ENCODE peak calls at places on chromosomes 1 and 21, in four cellular contexts. D is prostate gland, M is neural crest cell, E is MM.1S. Z is an unnamed sample.
A peak's percentile ranks its signal among the peaks of the same experiment; 100 is the strongest.

GRCh38 chr1:226981386-226981817 is 41.3 kb downstream of the COQ8A start:
- DNase-seq in M (no peak), E (no peak), D (no peak), Z (no peak)

GRCh38 chr21:30446969-30447368 is 6.9 kb downstream of the KRTAP15-1 start:
- DNase-seq in M (no peak), E (no peak), D (no peak), Z (no peak)

GRCh38 chr1:185426761-185427698 is 110.0 kb upstream of the IVNS1ABP start:
- DNase-seq in D (no peak), M (no peak), E (no peak), Z (no peak)

GRCh38 chr1:13754510-13755103 is 54.6 kb downstream of the PRDM2 start:
- DNase-seq in D (no peak), M (no peak), E (no peak), Z (no peak)

GRCh38 chr21:14403681-14404318 is 20.9 kb upstream of the HSPA13 start:
- DNase-seq in D (no peak), E (peak; percentile 60), M (no peak), Z (peak; percentile 52)

GRCh38 chr1:106721779-106722178 is 334.7 kb upstream of the PRMT6 start:
- DNase-seq in M (no peak), D (no peak), E (no peak), Z (no peak)

GRCh38 chr1:97277891-97278662 is 556.5 kb downstream of the PTBP2 start:
- DNase-seq in E (no peak), D (no peak), M (no peak), Z (peak; percentile 26)

GRCh38 chr1:153805929-153806750 is 30.9 kb downstream of the SLC27A3 start:
- DNase-seq in E (no peak), D (no peak), M (no peak), Z (no peak)

GRCh38 chr1:1120866-1121563 is 5.1 kb upstream of the C1orf159 start:
- DNase-seq in M (no peak), D (no peak), E (no peak), Z (no peak)

GRCh38 chr1:225653463-225654276 is 747 bp upstream of the ENAH start:
- DNase-seq in D (peak; percentile 65), E (no peak), M (peak; percentile 56), Z (peak; percentile 86)

GRCh38 chr1:183164963-183165362 is 21.1 kb upstream of the LAMC2 start:
- DNase-seq in M (no peak), E (no peak), D (no peak), Z (no peak)

GRCh38 chr1:184940226-184940625 is 34.1 kb downstream of the NIBAN1 start:
- DNase-seq in D (no peak), E (no peak), M (no peak), Z (no peak)

GRCh38 chr1:43853161-43853921 is 80.3 kb upstream of the ARTN start:
- DNase-seq in D (no peak), E (peak; percentile 83), M (no peak), Z (peak; percentile 90)

GRCh38 chr1:220906561-220907334 is 27.5 kb downstream of the HLX start:
- DNase-seq in M (no peak), D (no peak), E (no peak), Z (no peak)

GRCh38 chr1:220888665-220888986 is 9.4 kb downstream of the HLX start:
- DNase-seq in M (no peak), D (no peak), E (no peak), Z (no peak)

GRCh38 chr1:23747947-23748346 is 4.7 kb downstream of the ELOA start:
- DNase-seq in D (no peak), E (no peak), M (no peak), Z (no peak)

GRCh38 chr21:46157396-46157986 is 2.1 kb upstream of the FTCD start:
- DNase-seq in E (no peak), D (no peak), M (no peak), Z (no peak)

GRCh38 chr21:41751621-41752020 is 15.2 kb downstream of the RIPK4 start:
- DNase-seq in M (no peak), D (peak; percentile 95), E (no peak), Z (no peak)

GRCh38 chr1:7616076-7616833 is 154.8 kb upstream of the VAMP3 start:
- DNase-seq in D (peak; percentile 12), M (peak; percentile 71), E (peak; percentile 21), Z (peak; percentile 51)

GRCh38 chr1:24255226-24255625 is 63.9 kb upstream of the GRHL3 start:
- DNase-seq in D (no peak), M (no peak), E (no peak), Z (no peak)

GRCh38 chr21:26964379-26964778 is 2.5 kb downstream of the ADAMTS5 start:
- DNase-seq in E (no peak), D (no peak), M (no peak), Z (no peak)

GRCh38 chr21:26958792-26959191 is 8.1 kb downstream of the ADAMTS5 start:
- DNase-seq in E (no peak), M (no peak), D (no peak), Z (no peak)

GRCh38 chr21:26962516-26963305 is 4.2 kb downstream of the ADAMTS5 start:
- DNase-seq in E (no peak), D (no peak), M (no peak), Z (peak; percentile 5)

GRCh38 chr21:26965091-26965566 is 1.8 kb downstream of the ADAMTS5 start:
- DNase-seq in M (no peak), D (no peak), E (no peak), Z (no peak)

GRCh38 chr21:26961704-26962103 is 5.2 kb downstream of the ADAMTS5 start:
- DNase-seq in E (no peak), M (no peak), D (no peak), Z (peak; percentile 61)
- TF ChIP-seq CTCF in E (no peak), M (peak; percentile 41), D (no peak), Z (peak; percentile 70)

GRCh38 chr1:18288609-18289219 is 181.1 kb downstream of the IGSF21 start:
- DNase-seq in D (peak; percentile 17), M (no peak), E (no peak), Z (no peak)

GRCh38 chr1:18292531-18292930 is 184.9 kb downstream of the IGSF21 start:
- DNase-seq in E (no peak), D (no peak), M (no peak), Z (no peak)

GRCh38 chr1:18290740-18291412 is 183.3 kb downstream of the IGSF21 start:
- DNase-seq in M (no peak), D (no peak), E (no peak), Z (no peak)

GRCh38 chr1:18293291-18293690 is 185.7 kb downstream of the IGSF21 start:
- DNase-seq in M (no peak), E (no peak), D (no peak), Z (no peak)

DNA sequence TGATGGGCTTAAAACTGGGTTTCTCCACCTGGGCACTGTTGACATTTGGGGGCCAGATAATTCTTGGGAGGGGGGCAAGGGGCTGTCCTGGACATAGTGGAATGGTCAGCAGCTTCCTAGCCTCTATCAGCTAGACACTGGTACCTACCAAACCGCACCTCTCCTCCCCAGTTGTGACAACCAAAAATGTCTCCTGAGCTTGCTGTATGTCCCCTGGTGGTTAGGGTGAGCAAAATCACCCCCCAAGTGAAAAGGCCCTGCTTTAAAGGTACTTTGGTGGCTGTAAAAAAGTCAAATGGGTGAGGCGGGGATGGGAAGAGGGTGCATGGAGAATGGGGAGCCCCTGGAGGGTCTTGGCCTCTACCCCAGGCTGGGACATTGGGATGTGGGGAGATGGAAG is 182.0 kb downstream of the IGSF21 start:
- DNase-seq in E (no peak), D (no peak), M (no peak), Z (no peak)
- TF ChIP-seq CTCF in E (no peak), D (no peak), M (no peak), Z (no peak)

GRCh38 chr1:108692724-108693655 is 880 bp downstream of the PRPF38B start:
- DNase-seq in M (no peak), E (peak; percentile 64), D (peak; percentile 42), Z (peak; percentile 68)
- TF ChIP-seq CTCF in M (peak; percentile 48), E (peak; percentile 21), D (no peak), Z (peak; percentile 22)

DNA sequence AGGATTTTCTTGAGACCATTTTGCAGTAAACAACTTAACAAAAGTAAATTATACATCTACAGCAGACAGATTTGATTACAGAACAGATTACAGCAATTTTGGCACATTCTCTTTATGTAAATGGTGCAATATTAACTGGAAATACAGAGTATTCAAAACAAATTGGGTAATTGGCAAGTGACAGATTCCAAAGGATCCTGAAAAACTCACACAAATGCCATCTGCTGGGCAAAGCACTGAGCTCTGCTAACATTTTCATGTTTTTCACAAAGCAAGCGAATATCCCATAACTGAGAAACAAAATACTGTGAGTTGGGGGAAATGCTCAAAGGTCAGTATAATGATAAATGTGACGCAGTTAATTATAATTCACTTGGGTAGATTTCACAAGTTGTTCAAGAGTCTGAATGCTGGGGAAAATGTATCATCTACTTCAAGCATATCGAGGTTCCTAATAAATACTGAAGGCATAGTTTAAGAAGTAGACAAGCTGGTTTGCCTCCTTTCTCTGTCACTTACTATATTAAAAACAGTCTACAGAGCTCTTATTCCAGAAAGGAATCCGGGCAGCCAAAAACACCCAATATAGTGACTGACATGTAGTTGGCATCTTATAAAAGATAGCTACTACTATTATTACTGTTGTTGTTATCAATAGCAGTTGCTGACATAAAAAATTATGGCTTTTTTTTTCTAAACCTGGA is 75.8 kb upstream of the SDC3 start:
- DNase-seq in M (no peak), E (no peak), D (peak; percentile 29), Z (no peak)
- TF ChIP-seq CTCF in M (no peak), E (no peak), D (no peak), Z (peak; percentile 18)

GRCh38 chr1:169929210-169929526 is 35.5 kb upstream of the SCYL3 start:
- DNase-seq in E (no peak), M (no peak), D (no peak), Z (no peak)
- TF ChIP-seq CTCF in E (no peak), M (no peak), D (no peak), Z (no peak)

GRCh38 chr1:25858494-25858893 is 763 bp downstream of the AUNIP start:
- DNase-seq in E (no peak), M (no peak), D (no peak), Z (no peak)

GRCh38 chr1:25861316-25862286 is 2.3 kb upstream of the AUNIP start:
- DNase-seq in D (no peak), M (no peak), E (no peak), Z (no peak)

GRCh38 chr1:25862785-25863485 is 3.7 kb upstream of the AUNIP start:
- DNase-seq in E (no peak), D (peak; percentile 34), M (no peak), Z (no peak)

GRCh38 chr1:25856856-25857255 is 2.4 kb downstream of the AUNIP start:
- DNase-seq in D (no peak), E (no peak), M (no peak), Z (no peak)

GRCh38 chr1:25858906-25859789 is at the start of gene AUNIP:
- DNase-seq in D (peak; percentile 77), M (peak; percentile 83), E (peak; percentile 86), Z (peak; percentile 95)
- TF ChIP-seq CTCF in D (no peak), M (no peak), E (no peak), Z (no peak)

GRCh38 chr21:37654596-37654995 is 261.7 kb downstream of the KCNJ6 start:
- DNase-seq in D (no peak), M (no peak), E (no peak), Z (no peak)
- TF ChIP-seq CTCF in D (no peak), M (no peak), E (no peak), Z (no peak)